ENCODE peak calls at places on chromosomes 1 and 21, in ten cellular contexts. Z is tibial nerve, Q is mucosa of descending colon, P is GM23338, G is tibial artery, O is kidney, Y is astrocyte, U is upper lobe of right lung, H is prostate gland, S is RWPE2. R is an unnamed sample.
A peak's percentile ranks its signal among the peaks of the same experiment; 100 is the strongest.

GRCh38 chr1:160151303-160151702 is at the start of gene ATP1A4:
- DNase-seq in Z (no peak), Q (no peak), P (no peak), G (no peak), O (no peak), Y (no peak), U (no peak), H (no peak), S (no peak), R (no peak)

GRCh38 chr21:42595281-42596187 is 57.9 kb upstream of the PDE9A start:
- DNase-seq in Z (no peak), Q (no peak), P (no peak), G (no peak), O (peak; percentile 69), Y (no peak), U (no peak), H (no peak), S (no peak), R (no peak)

GRCh38 chr21:38404134-38404533 is 94.1 kb downstream of the ERG start:
- DNase-seq in Z (no peak), Q (no peak), P (no peak), G (no peak), O (no peak), Y (no peak), U (no peak), H (no peak), S (no peak), R (no peak)

GRCh38 chr1:38516560-38516959 is 343.0 kb downstream of the RRAGC start:
- DNase-seq in Z (no peak), Q (no peak), P (no peak), G (no peak), O (no peak), Y (no peak), U (no peak), H (no peak), S (no peak), R (no peak)

GRCh38 chr1:42335809-42336518 is 929 bp upstream of the FOXJ3 start:
- DNase-seq in Z (no peak), Q (no peak), P (no peak), G (no peak), O (no peak), Y (peak; percentile 67), U (no peak), H (no peak), S (no peak), R (no peak)

GRCh38 chr1:39872698-39873097 is 10.6 kb downstream of the TRIT1 start:
- DNase-seq in Z (no peak), Q (no peak), P (no peak), G (no peak), O (no peak), Y (no peak), U (no peak), H (no peak), S (no peak), R (no peak)

GRCh38 chr1:246121533-246121932 is 385.5 kb downstream of the SMYD3 start:
- DNase-seq in Z (no peak), Q (no peak), P (no peak), G (no peak), O (no peak), Y (no peak), U (no peak), H (no peak), S (no peak), R (no peak)

GRCh38 chr1:112998592-112999235 is 42.7 kb upstream of the SLC16A1 start:
- DNase-seq in Z (no peak), Q (no peak), P (no peak), G (peak; percentile 84), O (no peak), Y (peak; percentile 72), U (no peak), H (no peak), S (no peak), R (no peak)

GRCh38 chr1:90201467-90202358 is 206.8 kb downstream of the ZNF326 start:
- DNase-seq in Z (no peak), Q (peak; percentile 79), P (no peak), G (no peak), O (no peak), Y (peak; percentile 22), U (no peak), H (no peak), S (no peak), R (no peak)

GRCh38 chr1:162302660-162303344 is 73.9 kb downstream of the SPATA46 start:
- DNase-seq in Z (no peak), Q (no peak), P (no peak), G (no peak), O (no peak), Y (peak; percentile 65), U (no peak), H (no peak), S (no peak), R (no peak)

GRCh38 chr1:30332100-30333094 is 391.0 kb downstream of the MATN1 start:
- DNase-seq in Z (no peak), Q (no peak), P (no peak), G (peak; percentile 33), O (no peak), Y (no peak), U (no peak), H (no peak), S (no peak), R (peak; percentile 65)

GRCh38 chr1:206784471-206784903 is 12.2 kb upstream of the IL10 start:
- DNase-seq in Z (no peak), Q (peak; percentile 29), P (no peak), G (no peak), O (no peak), Y (no peak), U (no peak), H (no peak), S (no peak), R (no peak)

GRCh38 chr1:32695098-32695904 is 7.3 kb downstream of the SYNC start:
- DNase-seq in Z (peak; percentile 73), Q (peak; percentile 55), P (no peak), G (peak; percentile 86), O (peak; percentile 89), Y (peak; percentile 78), U (peak; percentile 81), H (no peak), S (no peak), R (peak; percentile 62)

GRCh38 chr1:47471163-47471562 is 33.3 kb downstream of the FOXD2 start:
- DNase-seq in Z (peak; percentile 78), Q (no peak), P (no peak), G (peak; percentile 72), O (no peak), Y (no peak), U (no peak), H (no peak), S (no peak), R (no peak)

GRCh38 chr1:166703141-166703540 is 136.1 kb upstream of the POGK start:
- DNase-seq in Z (no peak), Q (no peak), P (no peak), G (no peak), O (no peak), Y (no peak), U (no peak), H (no peak), S (no peak), R (no peak)
- H3K4me3 ChIP-seq in Z (no peak overlapping the region), Q (no peak overlapping the region), P (no peak overlapping the region), G (no peak overlapping the region), O (no peak overlapping the region), Y (no peak overlapping the region), U (no peak overlapping the region), H (no peak overlapping the region), S (no peak overlapping the region), R (peak overlapping the region; percentile 36)

GRCh38 chr1:208231929-208232360 is 12.2 kb downstream of the PLXNA2 start:
- DNase-seq in Z (no peak), Q (no peak), P (peak; percentile 22), G (no peak), O (no peak), Y (peak; percentile 71), U (no peak), H (no peak), S (no peak), R (peak; percentile 73)

GRCh38 chr1:208228550-208228949 is 15.6 kb downstream of the PLXNA2 start:
- DNase-seq in Z (no peak), Q (no peak), P (no peak), G (no peak), O (no peak), Y (no peak), U (no peak), H (no peak), S (no peak), R (no peak)

GRCh38 chr1:208233546-208233945 is 10.6 kb downstream of the PLXNA2 start:
- DNase-seq in Z (no peak), Q (peak; percentile 70), P (peak; percentile 73), G (peak; percentile 82), O (no peak), Y (no peak), U (peak; percentile 84), H (peak; percentile 36), S (no peak), R (peak; percentile 91)

GRCh38 chr1:208232639-208233038 is 11.5 kb downstream of the PLXNA2 start:
- DNase-seq in Z (no peak), Q (no peak), P (no peak), G (no peak), O (no peak), Y (no peak), U (no peak), H (no peak), S (no peak), R (peak; percentile 62)

GRCh38 chr1:208230668-208231529 is 13.3 kb downstream of the PLXNA2 start:
- DNase-seq in Z (no peak), Q (no peak), P (no peak), G (no peak), O (no peak), Y (no peak), U (peak; percentile 75), H (no peak), S (no peak), R (peak; percentile 49)
- H3K4me1 ChIP-seq in Z (peaks cover 76% of the 10 kb centered on the region), Q (peaks cover 34% of the 10 kb centered on the region), P (peaks cover 18% of the 10 kb centered on the region), G (peaks cover 79% of the 10 kb centered on the region), O (peaks cover 9% of the 10 kb centered on the region), Y (peaks cover 32% of the 10 kb centered on the region), U (peaks cover 84% of the 10 kb centered on the region), H (no peaks in the 10 kb centered on the region), S (peaks cover 31% of the 10 kb centered on the region), R (peaks cover 34% of the 10 kb centered on the region)

DNA sequence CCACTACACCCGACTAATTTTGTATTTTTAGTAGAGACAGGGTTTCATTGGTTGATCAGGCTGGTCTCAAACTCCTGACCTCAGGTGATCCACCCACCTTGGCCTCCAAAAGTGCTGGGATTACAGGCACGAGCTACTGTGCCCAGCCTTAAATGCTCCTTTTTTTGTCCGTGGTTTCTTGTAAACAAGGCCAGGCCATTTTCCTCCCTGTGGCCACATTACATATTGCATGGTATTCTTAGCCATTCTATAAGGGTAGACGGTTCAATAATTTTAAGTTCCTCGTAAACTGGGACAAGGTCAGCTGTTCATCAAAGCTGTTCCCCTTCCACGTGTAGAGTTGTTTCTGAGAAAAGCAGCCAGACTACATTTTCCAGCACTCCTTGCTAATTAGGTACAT is 10.3 kb upstream of the LUZP1 start:
- DNase-seq in Z (no peak), Q (no peak), P (peak; percentile 52), G (no peak), O (no peak), Y (no peak), U (no peak), H (no peak), S (no peak), R (no peak)
- TF ChIP-seq CTCF in Z (peak; percentile 38), Q (no peak), P (peak; percentile 23), G (peak; percentile 27), O (no peak), Y (peak; percentile 35), U (peak; percentile 18), H (no peak), S (peak; percentile 31), R (peak; percentile 53)

GRCh38 chr1:89070509-89070908 is 5.5 kb upstream of the GBP1 start:
- DNase-seq in Z (no peak), Q (no peak), P (no peak), G (no peak), O (no peak), Y (no peak), U (no peak), H (no peak), S (no peak), R (no peak)
- H3K4me3 ChIP-seq in Z (peak overlapping the region; percentile 25), Q (no peak overlapping the region), P (no peak overlapping the region), G (peak overlapping the region; percentile 24), O (peak overlapping the region; percentile 18), Y (no peak overlapping the region), U (peak overlapping the region; percentile 28), H (no peak overlapping the region), S (no peak overlapping the region), R (no peak overlapping the region)